ENCODE peak calls at places on chromosomes 16 and 17, in nine cellular contexts. One of them, this sample, is unnamed.

GRCh38 chr17:33014751-33015150 is 23.1 kb downstream of the SPACA3 start:
- DNase-seq in prostate gland: no peak
- DNase-seq in adrenal gland: no peak
- DNase-seq in transverse colon: no peak
- DNase-seq in uterus: no peak
- DNase-seq in esophagus squamous epithelium: no peak
- DNase-seq in tibial nerve: no peak
- DNase-seq in stomach: peak; percentile 38
- DNase-seq in H1: no peak
- DNase-seq in this sample: no peak

GRCh38 chr16:76106647-76107046 is 170.6 kb upstream of the CNTNAP4 start:
- DNase-seq in stomach: no peak
- DNase-seq in esophagus squamous epithelium: no peak
- DNase-seq in H1: no peak
- DNase-seq in uterus: no peak
- DNase-seq in adrenal gland: no peak
- DNase-seq in tibial nerve: no peak
- DNase-seq in transverse colon: no peak
- DNase-seq in prostate gland: no peak
- DNase-seq in this sample: no peak

GRCh38 chr17:2259769-2260536 is 43.6 kb downstream of the SMG6 start:
- DNase-seq in transverse colon: peak; percentile 64
- DNase-seq in uterus: peak; percentile 46
- DNase-seq in adrenal gland: no peak
- DNase-seq in prostate gland: no peak
- DNase-seq in stomach: no peak
- DNase-seq in H1: no peak
- DNase-seq in esophagus squamous epithelium: no peak
- DNase-seq in tibial nerve: no peak
- DNase-seq in this sample: no peak

GRCh38 chr17:40190197-40191021 is 13.1 kb downstream of the RAPGEFL1 start:
- DNase-seq in adrenal gland: no peak
- DNase-seq in uterus: no peak
- DNase-seq in transverse colon: no peak
- DNase-seq in stomach: no peak
- DNase-seq in esophagus squamous epithelium: no peak
- DNase-seq in H1: no peak
- DNase-seq in prostate gland: no peak
- DNase-seq in tibial nerve: no peak
- DNase-seq in this sample: no peak

GRCh38 chr16:65728172-65728571 is 606.3 kb upstream of the CDH11 start:
- DNase-seq in tibial nerve: no peak
- DNase-seq in esophagus squamous epithelium: no peak
- DNase-seq in stomach: no peak
- DNase-seq in H1: no peak
- DNase-seq in transverse colon: no peak
- DNase-seq in prostate gland: no peak
- DNase-seq in adrenal gland: no peak
- DNase-seq in uterus: no peak
- DNase-seq in this sample: peak; percentile 49

GRCh38 chr16:19008245-19008644 is 24.5 kb downstream of the TMC7 start:
- DNase-seq in prostate gland: no peak
- DNase-seq in tibial nerve: no peak
- DNase-seq in esophagus squamous epithelium: no peak
- DNase-seq in H1: no peak
- DNase-seq in uterus: no peak
- DNase-seq in transverse colon: no peak
- DNase-seq in adrenal gland: no peak
- DNase-seq in stomach: no peak
- DNase-seq in this sample: no peak

GRCh38 chr17:46944931-46945330 is 22.0 kb downstream of the GOSR2 start:
- DNase-seq in tibial nerve: no peak
- DNase-seq in H1: no peak
- DNase-seq in transverse colon: no peak
- DNase-seq in prostate gland: no peak
- DNase-seq in adrenal gland: no peak
- DNase-seq in esophagus squamous epithelium: no peak
- DNase-seq in stomach: no peak
- DNase-seq in uterus: no peak
- DNase-seq in this sample: no peak

GRCh38 chr17:9261059-9262029 is 240.0 kb downstream of the NTN1 start:
- DNase-seq in uterus: no peak
- DNase-seq in stomach: no peak
- DNase-seq in prostate gland: no peak
- DNase-seq in adrenal gland: no peak
- DNase-seq in tibial nerve: no peak
- DNase-seq in H1: no peak
- DNase-seq in esophagus squamous epithelium: no peak
- DNase-seq in transverse colon: no peak
- DNase-seq in this sample: no peak

GRCh38 chr17:50146927-50147640 is 3.4 kb downstream of the PPP1R9B start:
- DNase-seq in tibial nerve: no peak
- DNase-seq in transverse colon: no peak
- DNase-seq in esophagus squamous epithelium: no peak
- DNase-seq in adrenal gland: no peak
- DNase-seq in H1: no peak
- DNase-seq in prostate gland: no peak
- DNase-seq in uterus: no peak
- DNase-seq in stomach: no peak
- DNase-seq in this sample: peak; percentile 60

GRCh38 chr16:23236983-23237382 is 54.4 kb downstream of the SCNN1G start:
- DNase-seq in uterus: no peak
- DNase-seq in H1: no peak
- DNase-seq in stomach: no peak
- DNase-seq in prostate gland: no peak
- DNase-seq in tibial nerve: no peak
- DNase-seq in transverse colon: no peak
- DNase-seq in esophagus squamous epithelium: no peak
- DNase-seq in adrenal gland: no peak
- DNase-seq in this sample: no peak

GRCh38 chr17:1693339-1693738 is 8.7 kb upstream of the PRPF8 start:
- DNase-seq in adrenal gland: no peak
- DNase-seq in uterus: no peak
- DNase-seq in H1: no peak
- DNase-seq in transverse colon: no peak
- DNase-seq in prostate gland: no peak
- DNase-seq in stomach: no peak
- DNase-seq in esophagus squamous epithelium: no peak
- DNase-seq in tibial nerve: no peak
- DNase-seq in this sample: no peak

GRCh38 chr16:66977341-66978113 is 10.9 kb upstream of the CES4A start:
- DNase-seq in esophagus squamous epithelium: peak; percentile 39
- DNase-seq in stomach: peak; percentile 92
- DNase-seq in uterus: peak; percentile 87
- DNase-seq in tibial nerve: peak; percentile 88
- DNase-seq in transverse colon: peak; percentile 94
- DNase-seq in prostate gland: peak; percentile 86
- DNase-seq in adrenal gland: peak; percentile 90
- DNase-seq in H1: peak; percentile 56
- DNase-seq in this sample: peak; percentile 94

GRCh38 chr17:35083071-35083470 is 19.6 kb upstream of the RFFL start:
- DNase-seq in esophagus squamous epithelium: no peak
- DNase-seq in prostate gland: no peak
- DNase-seq in uterus: no peak
- DNase-seq in stomach: no peak
- DNase-seq in adrenal gland: no peak
- DNase-seq in tibial nerve: no peak
- DNase-seq in transverse colon: no peak
- DNase-seq in H1: no peak
- DNase-seq in this sample: no peak

GRCh38 chr17:35081638-35082037 is 18.1 kb upstream of the RFFL start:
- DNase-seq in stomach: no peak
- DNase-seq in tibial nerve: no peak
- DNase-seq in transverse colon: no peak
- DNase-seq in esophagus squamous epithelium: no peak
- DNase-seq in uterus: no peak
- DNase-seq in prostate gland: no peak
- DNase-seq in adrenal gland: no peak
- DNase-seq in H1: no peak
- DNase-seq in this sample: no peak

GRCh38 chr17:35079547-35079946 is 16.0 kb upstream of the RFFL start:
- DNase-seq in esophagus squamous epithelium: no peak
- DNase-seq in H1: no peak
- DNase-seq in uterus: no peak
- DNase-seq in prostate gland: no peak
- DNase-seq in tibial nerve: no peak
- DNase-seq in adrenal gland: no peak
- DNase-seq in transverse colon: no peak
- DNase-seq in stomach: no peak
- DNase-seq in this sample: no peak

GRCh38 chr17:35082073-35082657 is 18.7 kb upstream of the RFFL start:
- DNase-seq in transverse colon: no peak
- DNase-seq in stomach: no peak
- DNase-seq in uterus: no peak
- DNase-seq in prostate gland: no peak
- DNase-seq in esophagus squamous epithelium: no peak
- DNase-seq in adrenal gland: peak; percentile 58
- DNase-seq in tibial nerve: no peak
- DNase-seq in H1: no peak
- DNase-seq in this sample: peak; percentile 36

GRCh38 chr17:35080536-35080935 is 17.0 kb upstream of the RFFL start:
- DNase-seq in transverse colon: no peak
- DNase-seq in stomach: no peak
- DNase-seq in esophagus squamous epithelium: no peak
- DNase-seq in prostate gland: no peak
- DNase-seq in uterus: no peak
- DNase-seq in H1: no peak
- DNase-seq in adrenal gland: no peak
- DNase-seq in tibial nerve: no peak
- DNase-seq in this sample: no peak
- TF ChIP-seq POLR2A in transverse colon: no peak
- TF ChIP-seq POLR2A in stomach: no peak
- TF ChIP-seq POLR2A in esophagus squamous epithelium: no peak
- TF ChIP-seq POLR2A in prostate gland: no peak
- TF ChIP-seq POLR2A in uterus: no peak
- TF ChIP-seq POLR2A in H1: no peak
- TF ChIP-seq POLR2A in adrenal gland: no peak
- TF ChIP-seq POLR2A in tibial nerve: no peak
- TF ChIP-seq POLR2A in this sample: no peak

GRCh38 chr17:60598001-60598736 is 1.8 kb upstream of the PPM1D start:
- DNase-seq in adrenal gland: no peak
- DNase-seq in esophagus squamous epithelium: no peak
- DNase-seq in uterus: no peak
- DNase-seq in H1: no peak
- DNase-seq in transverse colon: no peak
- DNase-seq in stomach: no peak
- DNase-seq in tibial nerve: no peak
- DNase-seq in prostate gland: no peak
- DNase-seq in this sample: no peak

GRCh38 chr17:60601443-60602384 is 1.7 kb downstream of the PPM1D start:
- DNase-seq in esophagus squamous epithelium: no peak
- DNase-seq in H1: no peak
- DNase-seq in uterus: peak; percentile 45
- DNase-seq in stomach: peak; percentile 53
- DNase-seq in tibial nerve: no peak
- DNase-seq in adrenal gland: peak; percentile 35
- DNase-seq in transverse colon: peak; percentile 60
- DNase-seq in prostate gland: peak; percentile 69
- DNase-seq in this sample: peak; percentile 79

GRCh38 chr17:60600490-60601431 is 768 bp downstream of the PPM1D start:
- DNase-seq in adrenal gland: peak; percentile 76
- DNase-seq in esophagus squamous epithelium: peak; percentile 11
- DNase-seq in prostate gland: peak; percentile 76
- DNase-seq in uterus: peak; percentile 67
- DNase-seq in tibial nerve: peak; percentile 70
- DNase-seq in stomach: peak; percentile 80
- DNase-seq in transverse colon: peak; percentile 89
- DNase-seq in H1: no peak
- DNase-seq in this sample: peak; percentile 88

GRCh38 chr17:60599220-60599619 is 773 bp upstream of the PPM1D start:
- DNase-seq in adrenal gland: no peak
- DNase-seq in uterus: no peak
- DNase-seq in stomach: no peak
- DNase-seq in esophagus squamous epithelium: no peak
- DNase-seq in H1: no peak
- DNase-seq in tibial nerve: no peak
- DNase-seq in prostate gland: no peak
- DNase-seq in transverse colon: no peak
- DNase-seq in this sample: no peak

DNA sequence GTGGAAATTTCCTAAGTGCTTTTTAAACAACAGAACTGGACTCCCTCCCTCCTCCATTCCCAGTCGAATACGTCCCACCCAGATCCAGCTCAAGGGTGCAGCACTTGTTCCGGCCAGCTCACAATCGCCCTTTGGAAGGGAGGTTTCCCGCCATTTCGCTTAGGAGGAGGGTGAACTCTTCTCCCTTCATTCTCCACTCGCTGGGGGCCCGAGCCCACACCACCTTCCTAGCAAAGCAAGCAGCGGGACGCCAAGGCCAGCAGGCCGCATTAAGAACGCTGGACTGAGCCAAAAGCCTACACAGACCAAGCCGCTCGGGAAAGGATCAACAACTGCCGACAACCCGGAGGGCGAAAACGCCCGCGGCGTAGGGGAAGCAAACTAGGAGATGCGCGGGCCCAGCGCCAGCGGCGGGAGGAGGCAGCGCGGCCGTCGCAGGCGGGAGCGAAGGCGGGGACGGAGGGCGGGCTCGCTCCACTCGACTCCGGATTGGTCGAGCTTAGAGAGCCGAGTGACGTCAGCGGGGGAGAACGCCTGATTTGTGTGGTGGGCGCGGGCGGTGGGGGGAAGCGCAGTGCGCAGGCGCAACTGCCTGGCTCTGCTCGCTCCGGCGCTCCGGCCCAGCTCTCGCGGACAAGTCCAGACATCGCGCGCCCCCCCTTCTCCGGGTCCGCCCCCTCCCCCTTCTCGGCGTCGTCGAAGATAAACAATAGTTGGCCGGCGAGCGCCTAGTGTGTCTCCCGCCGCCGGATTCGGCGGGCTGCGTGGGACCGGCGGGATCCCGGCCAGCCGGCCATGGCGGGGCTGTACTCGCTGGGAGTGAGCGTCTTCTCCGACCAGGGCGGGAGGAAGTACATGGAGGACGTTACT is at the start of gene PPM1D:
- DNase-seq in uterus: peak; percentile 99
- DNase-seq in tibial nerve: peak; percentile 99
- DNase-seq in esophagus squamous epithelium: peak; percentile 92
- DNase-seq in adrenal gland: peak; percentile 99
- DNase-seq in transverse colon: peak; percentile 99
- DNase-seq in stomach: peak; percentile 100
- DNase-seq in prostate gland: peak; percentile 99
- DNase-seq in H1: peak; percentile 94
- DNase-seq in this sample: peak; percentile 100
- TF ChIP-seq POLR2A in uterus: peak; percentile 98
- TF ChIP-seq POLR2A in tibial nerve: peak; percentile 77
- TF ChIP-seq POLR2A in esophagus squamous epithelium: peak; percentile 59
- TF ChIP-seq POLR2A in adrenal gland: peak; percentile 88
- TF ChIP-seq POLR2A in transverse colon: peak; percentile 93
- TF ChIP-seq POLR2A in stomach: no peak
- TF ChIP-seq POLR2A in prostate gland: peak; percentile 89
- TF ChIP-seq POLR2A in H1: peak; percentile 99
- TF ChIP-seq POLR2A in this sample: peak; percentile 69

GRCh38 chr17:80779336-80779735 is 212.3 kb upstream of the CHMP6 start:
- DNase-seq in prostate gland: no peak
- DNase-seq in stomach: no peak
- DNase-seq in esophagus squamous epithelium: no peak
- DNase-seq in tibial nerve: no peak
- DNase-seq in H1: no peak
- DNase-seq in adrenal gland: no peak
- DNase-seq in uterus: no peak
- DNase-seq in transverse colon: no peak
- DNase-seq in this sample: no peak
- TF ChIP-seq POLR2A in prostate gland: no peak
- TF ChIP-seq POLR2A in stomach: no peak
- TF ChIP-seq POLR2A in esophagus squamous epithelium: no peak
- TF ChIP-seq POLR2A in tibial nerve: no peak
- TF ChIP-seq POLR2A in H1: no peak
- TF ChIP-seq POLR2A in adrenal gland: no peak
- TF ChIP-seq POLR2A in uterus: no peak
- TF ChIP-seq POLR2A in transverse colon: no peak
- TF ChIP-seq POLR2A in this sample: no peak

GRCh38 chr16:3059041-3059722 is 6.3 kb upstream of the IL32 start:
- DNase-seq in tibial nerve: peak; percentile 58
- DNase-seq in stomach: peak; percentile 91
- DNase-seq in prostate gland: peak; percentile 72
- DNase-seq in transverse colon: peak; percentile 92
- DNase-seq in uterus: peak; percentile 86
- DNase-seq in esophagus squamous epithelium: no peak
- DNase-seq in H1: peak; percentile 64
- DNase-seq in adrenal gland: peak; percentile 95
- DNase-seq in this sample: peak; percentile 83
- TF ChIP-seq POLR2A in tibial nerve: no peak
- TF ChIP-seq POLR2A in stomach: no peak
- TF ChIP-seq POLR2A in prostate gland: peak; percentile 19
- TF ChIP-seq POLR2A in transverse colon: peak; percentile 55
- TF ChIP-seq POLR2A in uterus: peak; percentile 51
- TF ChIP-seq POLR2A in esophagus squamous epithelium: no peak
- TF ChIP-seq POLR2A in H1: peak; percentile 39
- TF ChIP-seq POLR2A in adrenal gland: peak; percentile 52
- TF ChIP-seq POLR2A in this sample: no peak